ENCODE peak calls at places on chromosome 22, in eight cellular contexts. One of them, this sample, is unnamed.

GRCh38 chr22:38599466-38599865 is 29.5 kb upstream of the DMC1 start:
- DNase-seq in fibroblast of villous mesenchyme: no peak
- DNase-seq in activated T-cell treated with anti-CD3 and anti-CD28 coated beads, Interleukin-2, amount 50 U/mL, for 72 hours: no peak
- DNase-seq in GF-D8: no peak
- DNase-seq in stimulated activated CD8-positive, alpha-beta memory T cell treated with anti-CD3 and anti-CD28 coated beads, Interleukin-4, amount 100 ng/mL, for 24 hours: no peak
- DNase-seq in nephron progenitor cell: no peak
- DNase-seq in occipital lobe: no peak
- DNase-seq in D721Med: no peak
- DNase-seq in this sample: no peak

GRCh38 chr22:46036558-46037408 is 59.8 kb upstream of the WNT7B start:
- DNase-seq in fibroblast of villous mesenchyme: peak; percentile 27
- DNase-seq in activated T-cell treated with anti-CD3 and anti-CD28 coated beads, Interleukin-2, amount 50 U/mL, for 72 hours: peak; percentile 49
- DNase-seq in GF-D8: peak; percentile 50
- DNase-seq in stimulated activated CD8-positive, alpha-beta memory T cell treated with anti-CD3 and anti-CD28 coated beads, Interleukin-4, amount 100 ng/mL, for 24 hours: no peak
- DNase-seq in nephron progenitor cell: no peak
- DNase-seq in occipital lobe: no peak
- DNase-seq in D721Med: no peak
- DNase-seq in this sample: peak; percentile 30

GRCh38 chr22:37204045-37204655 is 8.1 kb downstream of the SSTR3 start:
- DNase-seq in fibroblast of villous mesenchyme: no peak
- DNase-seq in activated T-cell treated with anti-CD3 and anti-CD28 coated beads, Interleukin-2, amount 50 U/mL, for 72 hours: no peak
- DNase-seq in GF-D8: no peak
- DNase-seq in stimulated activated CD8-positive, alpha-beta memory T cell treated with anti-CD3 and anti-CD28 coated beads, Interleukin-4, amount 100 ng/mL, for 24 hours: no peak
- DNase-seq in nephron progenitor cell: no peak
- DNase-seq in occipital lobe: no peak
- DNase-seq in D721Med: no peak
- DNase-seq in this sample: no peak

GRCh38 chr22:23815781-23816551 is 22.8 kb downstream of the DERL3 start:
- DNase-seq in fibroblast of villous mesenchyme: no peak
- DNase-seq in activated T-cell treated with anti-CD3 and anti-CD28 coated beads, Interleukin-2, amount 50 U/mL, for 72 hours: no peak
- DNase-seq in GF-D8: no peak
- DNase-seq in stimulated activated CD8-positive, alpha-beta memory T cell treated with anti-CD3 and anti-CD28 coated beads, Interleukin-4, amount 100 ng/mL, for 24 hours: no peak
- DNase-seq in nephron progenitor cell: no peak
- DNase-seq in occipital lobe: no peak
- DNase-seq in D721Med: no peak
- DNase-seq in this sample: no peak

GRCh38 chr22:20536590-20537324 is 29.3 kb downstream of the MED15 start:
- DNase-seq in fibroblast of villous mesenchyme: no peak
- DNase-seq in activated T-cell treated with anti-CD3 and anti-CD28 coated beads, Interleukin-2, amount 50 U/mL, for 72 hours: no peak
- DNase-seq in GF-D8: no peak
- DNase-seq in stimulated activated CD8-positive, alpha-beta memory T cell treated with anti-CD3 and anti-CD28 coated beads, Interleukin-4, amount 100 ng/mL, for 24 hours: no peak
- DNase-seq in nephron progenitor cell: no peak
- DNase-seq in occipital lobe: no peak
- DNase-seq in D721Med: no peak
- DNase-seq in this sample: no peak

GRCh38 chr22:28903080-28903479 is 19.7 kb downstream of the ZNRF3 start:
- DNase-seq in fibroblast of villous mesenchyme: no peak
- DNase-seq in activated T-cell treated with anti-CD3 and anti-CD28 coated beads, Interleukin-2, amount 50 U/mL, for 72 hours: no peak
- DNase-seq in GF-D8: no peak
- DNase-seq in stimulated activated CD8-positive, alpha-beta memory T cell treated with anti-CD3 and anti-CD28 coated beads, Interleukin-4, amount 100 ng/mL, for 24 hours: no peak
- DNase-seq in nephron progenitor cell: no peak
- DNase-seq in occipital lobe: no peak
- DNase-seq in D721Med: no peak
- DNase-seq in this sample: no peak

GRCh38 chr22:17777005-17777716 is 2.9 kb upstream of the BID start:
- DNase-seq in fibroblast of villous mesenchyme: no peak
- DNase-seq in activated T-cell treated with anti-CD3 and anti-CD28 coated beads, Interleukin-2, amount 50 U/mL, for 72 hours: peak; percentile 71
- DNase-seq in GF-D8: peak; percentile 73
- DNase-seq in stimulated activated CD8-positive, alpha-beta memory T cell treated with anti-CD3 and anti-CD28 coated beads, Interleukin-4, amount 100 ng/mL, for 24 hours: peak; percentile 51
- DNase-seq in nephron progenitor cell: no peak
- DNase-seq in occipital lobe: no peak
- DNase-seq in D721Med: no peak
- DNase-seq in this sample: no peak

GRCh38 chr22:23219787-23220484 is 39.6 kb downstream of the BCR start:
- DNase-seq in fibroblast of villous mesenchyme: peak; percentile 62
- DNase-seq in activated T-cell treated with anti-CD3 and anti-CD28 coated beads, Interleukin-2, amount 50 U/mL, for 72 hours: peak; percentile 77
- DNase-seq in GF-D8: peak; percentile 83
- DNase-seq in stimulated activated CD8-positive, alpha-beta memory T cell treated with anti-CD3 and anti-CD28 coated beads, Interleukin-4, amount 100 ng/mL, for 24 hours: peak; percentile 44
- DNase-seq in nephron progenitor cell: no peak
- DNase-seq in occipital lobe: no peak
- DNase-seq in D721Med: no peak
- DNase-seq in this sample: peak; percentile 60

GRCh38 chr22:23180893-23181762 is 819 bp downstream of the BCR start:
- DNase-seq in fibroblast of villous mesenchyme: no peak
- DNase-seq in activated T-cell treated with anti-CD3 and anti-CD28 coated beads, Interleukin-2, amount 50 U/mL, for 72 hours: peak; percentile 50
- DNase-seq in GF-D8: no peak
- DNase-seq in stimulated activated CD8-positive, alpha-beta memory T cell treated with anti-CD3 and anti-CD28 coated beads, Interleukin-4, amount 100 ng/mL, for 24 hours: no peak
- DNase-seq in nephron progenitor cell: peak; percentile 41
- DNase-seq in occipital lobe: no peak
- DNase-seq in D721Med: no peak
- DNase-seq in this sample: no peak